ENCODE peak calls at places on chromosomes 16 and 17, in six cellular contexts. L is AG09309, F is amygdala, W is GM06990, X is T-helper 9 cell, Y is astrocyte. G is an unnamed sample.

GRCh38 chr16:77213542-77214108 is 14.4 kb downstream of the SYCE1L start:
- DNase-seq in L (peak), F (no peak), W (no peak), X (no peak), Y (peak), G (no peak)

GRCh38 chr17:45029096-45029495 is 22.3 kb downstream of the DCAKD start:
- DNase-seq in L (no peak), F (no peak), W (no peak), X (no peak), Y (no peak), G (no peak)

GRCh38 chr16:71762186-71762585 is 37.7 kb upstream of the PHLPP2 start:
- DNase-seq in L (peak), F (no peak), W (no peak), X (no peak), Y (peak), G (no peak)

GRCh38 chr17:77609553-77610517 is 348.7 kb upstream of the TNRC6C start:
- DNase-seq in L (no peak), F (no peak), W (no peak), X (peak), Y (no peak), G (peak)

GRCh38 chr17:61400786-61401279 is 1.2 kb downstream of the TBX2 start:
- DNase-seq in L (no peak), F (no peak), W (no peak), X (no peak), Y (peak), G (no peak)

GRCh38 chr17:1376061-1376460 is 24.0 kb downstream of the YWHAE start:
- DNase-seq in L (no peak), F (no peak), W (no peak), X (no peak), Y (no peak), G (no peak)

GRCh38 chr17:78525511-78526160 is 51.6 kb downstream of the DNAH17 start:
- DNase-seq in L (no peak), F (no peak), W (no peak), X (no peak), Y (no peak), G (no peak)

GRCh38 chr16:56048425-56049100 is 142.7 kb upstream of the GNAO1 start:
- DNase-seq in L (no peak), F (no peak), W (peak), X (no peak), Y (no peak), G (peak)

GRCh38 chr17:80955078-80955477 is 36.6 kb upstream of the CHMP6 start:
- DNase-seq in L (no peak), F (no peak), W (no peak), X (no peak), Y (no peak), G (no peak)

GRCh38 chr17:5419959-5420653 is at the start of gene RPAIN:
- DNase-seq in L (peak), F (peak), W (no peak), X (peak), Y (no peak), G (peak)

GRCh38 chr17:3843935-3844516 is 2.0 kb downstream of the NCBP3 start:
- DNase-seq in L (no peak), F (no peak), W (no peak), X (peak), Y (no peak), G (peak)

GRCh38 chr16:70604407-70605283 is 41.7 kb upstream of the IL34 start:
- DNase-seq in L (no peak), F (no peak), W (no peak), X (no peak), Y (no peak), G (no peak)

GRCh38 chr16:67928147-67928546 is 3.5 kb downstream of the CTRL start:
- DNase-seq in L (no peak), F (no peak), W (no peak), X (no peak), Y (no peak), G (no peak)

GRCh38 chr17:81354944-81355327 is 40.3 kb upstream of the BAHCC1 start:
- DNase-seq in L (no peak), F (no peak), W (no peak), X (no peak), Y (no peak), G (no peak)

GRCh38 chr16:30122621-30123160 is 329 bp downstream of the MAPK3 start:
- DNase-seq in L (no peak), F (no peak), W (no peak), X (peak), Y (no peak), G (no peak)

GRCh38 chr17:40490289-40490853 is 11.1 kb downstream of the TNS4 start:
- DNase-seq in L (peak), F (peak), W (no peak), X (no peak), Y (peak), G (no peak)

GRCh38 chr16:81686391-81687182 is 92.5 kb upstream of the PLCG2 start:
- DNase-seq in L (no peak), F (no peak), W (no peak), X (no peak), Y (peak), G (no peak)

G was measured in GM10248.